ENCODE peak calls at places on chromosomes 6 and 20, in five cellular contexts. One of them, this sample, is unnamed.

GRCh38 chr6:130018830-130019795 is 732 bp downstream of the L3MBTL3 start:
- DNase-seq in astrocyte of the cerebellum: no peak
- DNase-seq in adrenal gland: peak
- DNase-seq in NCI-H69: peak
- DNase-seq in T1000: no peak
- DNase-seq in this sample: no peak

GRCh38 chr6:141199074-141199473 is 933.7 kb upstream of the GJE1 start:
- DNase-seq in astrocyte of the cerebellum: peak
- DNase-seq in NCI-H69: peak
- DNase-seq in T1000: no peak
- DNase-seq in adrenal gland: no peak
- DNase-seq in this sample: no peak

GRCh38 chr6:33912177-33912576 is 108.4 kb upstream of the MLN start:
- DNase-seq in adrenal gland: no peak
- DNase-seq in NCI-H69: no peak
- DNase-seq in T1000: no peak
- DNase-seq in astrocyte of the cerebellum: no peak
- DNase-seq in this sample: no peak

GRCh38 chr20:1509237-1509636 is 18.0 kb upstream of the SIRPB2 start:
- DNase-seq in T1000: no peak
- DNase-seq in astrocyte of the cerebellum: no peak
- DNase-seq in NCI-H69: peak
- DNase-seq in adrenal gland: no peak
- DNase-seq in this sample: no peak

GRCh38 chr6:26125015-26125690 is 37.9 kb downstream of the HFE start:
- DNase-seq in T1000: no peak
- DNase-seq in NCI-H69: peak
- DNase-seq in astrocyte of the cerebellum: no peak
- DNase-seq in adrenal gland: peak
- DNase-seq in this sample: no peak

GRCh38 chr6:11368760-11369159 is 136.3 kb upstream of the NEDD9 start:
- DNase-seq in astrocyte of the cerebellum: no peak
- DNase-seq in adrenal gland: no peak
- DNase-seq in NCI-H69: no peak
- DNase-seq in T1000: no peak
- DNase-seq in this sample: no peak

GRCh38 chr6:5871296-5871695 is 135.4 kb downstream of the NRN1 start:
- DNase-seq in T1000: no peak
- DNase-seq in adrenal gland: no peak
- DNase-seq in astrocyte of the cerebellum: no peak
- DNase-seq in NCI-H69: no peak
- DNase-seq in this sample: no peak

GRCh38 chr6:74073896-74074295 is 377.9 kb downstream of the CD109 start:
- DNase-seq in NCI-H69: no peak
- DNase-seq in T1000: no peak
- DNase-seq in adrenal gland: no peak
- DNase-seq in astrocyte of the cerebellum: no peak
- DNase-seq in this sample: no peak

GRCh38 chr6:119027465-119027864 is 51.0 kb downstream of the FAM184A start:
- DNase-seq in adrenal gland: no peak
- DNase-seq in NCI-H69: no peak
- DNase-seq in T1000: no peak
- DNase-seq in astrocyte of the cerebellum: no peak
- DNase-seq in this sample: no peak

GRCh38 chr20:51531141-51531710 is 11.3 kb downstream of the NFATC2 start:
- DNase-seq in NCI-H69: peak
- DNase-seq in adrenal gland: no peak
- DNase-seq in astrocyte of the cerebellum: no peak
- DNase-seq in T1000: peak
- DNase-seq in this sample: no peak

GRCh38 chr6:130913119-130913518 is 85.9 kb downstream of the SMLR1 start:
- DNase-seq in NCI-H69: no peak
- DNase-seq in astrocyte of the cerebellum: no peak
- DNase-seq in adrenal gland: no peak
- DNase-seq in T1000: no peak
- DNase-seq in this sample: no peak

GRCh38 chr6:36666726-36667591 is 11.6 kb upstream of the CDKN1A start:
- DNase-seq in adrenal gland: peak
- DNase-seq in astrocyte of the cerebellum: peak
- DNase-seq in T1000: peak
- DNase-seq in NCI-H69: peak
- DNase-seq in this sample: peak

GRCh38 chr6:90730191-90730673 is 143.4 kb upstream of the MAP3K7 start:
- DNase-seq in adrenal gland: no peak
- DNase-seq in astrocyte of the cerebellum: no peak
- DNase-seq in NCI-H69: no peak
- DNase-seq in T1000: no peak
- DNase-seq in this sample: no peak

GRCh38 chr6:85580878-85581267 is 12.8 kb downstream of the SNX14 start:
- DNase-seq in T1000: peak
- DNase-seq in adrenal gland: peak
- DNase-seq in NCI-H69: peak
- DNase-seq in astrocyte of the cerebellum: peak
- DNase-seq in this sample: no peak

GRCh38 chr6:38302081-38302480 is 337.6 kb downstream of the BTBD9 start:
- DNase-seq in adrenal gland: no peak
- DNase-seq in NCI-H69: no peak
- DNase-seq in astrocyte of the cerebellum: no peak
- DNase-seq in T1000: no peak
- DNase-seq in this sample: no peak

GRCh38 chr6:73152998-73153757 is 72.1 kb downstream of the KHDC1L start:
- DNase-seq in NCI-H69: no peak
- DNase-seq in astrocyte of the cerebellum: no peak
- DNase-seq in T1000: no peak
- DNase-seq in adrenal gland: no peak
- DNase-seq in this sample: no peak

GRCh38 chr6:29825848-29826247 is 1.8 kb upstream of the HLA-G start:
- DNase-seq in astrocyte of the cerebellum: no peak
- DNase-seq in NCI-H69: no peak
- DNase-seq in T1000: no peak
- DNase-seq in adrenal gland: no peak
- DNase-seq in this sample: no peak

GRCh38 chr6:28802417-28803336 is 121.1 kb downstream of the TRIM27 start:
- DNase-seq in NCI-H69: peak
- DNase-seq in astrocyte of the cerebellum: no peak
- DNase-seq in T1000: no peak
- DNase-seq in adrenal gland: no peak
- DNase-seq in this sample: no peak

GRCh38 chr20:53164072-53164471 is 191.9 kb downstream of the TSHZ2 start:
- DNase-seq in NCI-H69: no peak
- DNase-seq in T1000: no peak
- DNase-seq in astrocyte of the cerebellum: no peak
- DNase-seq in adrenal gland: no peak
- DNase-seq in this sample: no peak

GRCh38 chr6:137764464-137764863 is 102.6 kb upstream of the TNFAIP3 start:
- DNase-seq in adrenal gland: no peak
- DNase-seq in T1000: no peak
- DNase-seq in astrocyte of the cerebellum: peak
- DNase-seq in NCI-H69: no peak
- DNase-seq in this sample: no peak

GRCh38 chr6:4936681-4937041 is 67.2 kb downstream of the RPP40 start:
- DNase-seq in astrocyte of the cerebellum: peak
- DNase-seq in NCI-H69: peak
- DNase-seq in adrenal gland: peak
- DNase-seq in T1000: no peak
- DNase-seq in this sample: no peak

GRCh38 chr6:83511901-83512681 is at the start of gene PRSS35:
- DNase-seq in astrocyte of the cerebellum: no peak
- DNase-seq in T1000: peak
- DNase-seq in adrenal gland: peak
- DNase-seq in NCI-H69: peak
- DNase-seq in this sample: peak

GRCh38 chr6:90538651-90539050 is 48.2 kb downstream of the MAP3K7 start:
- DNase-seq in adrenal gland: peak
- DNase-seq in T1000: no peak
- DNase-seq in astrocyte of the cerebellum: no peak
- DNase-seq in NCI-H69: no peak
- DNase-seq in this sample: no peak

GRCh38 chr6:166156942-166157341 is 10.7 kb downstream of the TBXT start:
- DNase-seq in astrocyte of the cerebellum: no peak
- DNase-seq in adrenal gland: no peak
- DNase-seq in NCI-H69: no peak
- DNase-seq in T1000: no peak
- DNase-seq in this sample: no peak

GRCh38 chr6:4313044-4313686 is 177.8 kb upstream of the ECI2 start:
- DNase-seq in NCI-H69: peak
- DNase-seq in adrenal gland: peak
- DNase-seq in astrocyte of the cerebellum: peak
- DNase-seq in T1000: peak
- DNase-seq in this sample: peak

GRCh38 chr6:149451361-149452061 is 33.3 kb downstream of the ZC3H12D start:
- DNase-seq in NCI-H69: peak
- DNase-seq in astrocyte of the cerebellum: no peak
- DNase-seq in T1000: no peak
- DNase-seq in adrenal gland: no peak
- DNase-seq in this sample: no peak

GRCh38 chr6:53734473-53735299 is 60.1 kb upstream of the LRRC1 start:
- DNase-seq in T1000: peak
- DNase-seq in astrocyte of the cerebellum: peak
- DNase-seq in NCI-H69: peak
- DNase-seq in adrenal gland: peak
- DNase-seq in this sample: no peak

GRCh38 chr6:44672838-44673237 is 285.3 kb downstream of the CDC5L start:
- DNase-seq in adrenal gland: no peak
- DNase-seq in T1000: no peak
- DNase-seq in astrocyte of the cerebellum: no peak
- DNase-seq in NCI-H69: no peak
- DNase-seq in this sample: no peak

GRCh38 chr6:116764961-116765841 is at the start of gene FAM162B:
- DNase-seq in astrocyte of the cerebellum: no peak
- DNase-seq in adrenal gland: peak
- DNase-seq in T1000: peak
- DNase-seq in NCI-H69: peak
- DNase-seq in this sample: no peak

GRCh38 chr6:99530627-99531026 is 15.4 kb upstream of the USP45 start:
- DNase-seq in NCI-H69: no peak
- DNase-seq in T1000: no peak
- DNase-seq in adrenal gland: no peak
- DNase-seq in astrocyte of the cerebellum: no peak
- DNase-seq in this sample: no peak

GRCh38 chr6:16850332-16851022 is 89.2 kb upstream of the ATXN1 start:
- DNase-seq in NCI-H69: peak
- DNase-seq in T1000: no peak
- DNase-seq in astrocyte of the cerebellum: no peak
- DNase-seq in adrenal gland: no peak
- DNase-seq in this sample: no peak

GRCh38 chr6:138622967-138623366 is 123.7 kb upstream of the NHSL1 start:
- DNase-seq in astrocyte of the cerebellum: no peak
- DNase-seq in T1000: no peak
- DNase-seq in adrenal gland: no peak
- DNase-seq in NCI-H69: peak
- DNase-seq in this sample: no peak

GRCh38 chr6:12060780-12061619 is 48.9 kb downstream of the HIVEP1 start:
- DNase-seq in NCI-H69: peak
- DNase-seq in adrenal gland: peak
- DNase-seq in T1000: no peak
- DNase-seq in astrocyte of the cerebellum: peak
- DNase-seq in this sample: no peak

GRCh38 chr6:157980288-157981131 is 1.2 kb upstream of the SYNJ2 start:
- DNase-seq in NCI-H69: peak
- DNase-seq in T1000: no peak
- DNase-seq in astrocyte of the cerebellum: no peak
- DNase-seq in adrenal gland: no peak
- DNase-seq in this sample: no peak

GRCh38 chr6:110221738-110222137 is 41.5 kb downstream of the CDC40 start:
- DNase-seq in T1000: no peak
- DNase-seq in astrocyte of the cerebellum: no peak
- DNase-seq in adrenal gland: no peak
- DNase-seq in NCI-H69: no peak
- DNase-seq in this sample: no peak

GRCh38 chr20:44395183-44395962 is 39.9 kb downstream of the HNF4A start:
- DNase-seq in T1000: no peak
- DNase-seq in NCI-H69: no peak
- DNase-seq in astrocyte of the cerebellum: no peak
- DNase-seq in adrenal gland: peak
- DNase-seq in this sample: no peak

GRCh38 chr20:275791-276190 is 14.8 kb downstream of the C20orf96 start:
- DNase-seq in T1000: no peak
- DNase-seq in astrocyte of the cerebellum: no peak
- DNase-seq in adrenal gland: no peak
- DNase-seq in NCI-H69: no peak
- DNase-seq in this sample: no peak

GRCh38 chr20:34164569-34164968 is 52.5 kb upstream of the EIF2S2 start:
- DNase-seq in T1000: no peak
- DNase-seq in astrocyte of the cerebellum: no peak
- DNase-seq in adrenal gland: no peak
- DNase-seq in NCI-H69: no peak
- DNase-seq in this sample: no peak

This sample was measured in brain pericyte.